ENCODE peak calls at places on chromosomes 12 and 14, in nine cellular contexts. A is vagina, G is adrenal gland, Q is stomach, B is Peyer's patch, P is HCT116, T is transverse colon, O is body of pancreas, Y is H1. U is an unnamed sample.

GRCh38 chr12:19885092-19885813 is 446.0 kb downstream of the AEBP2 start:
- DNase-seq in A (no peak), G (no peak), Q (no peak), B (no peak), P (no peak), T (no peak), O (no peak), Y (no peak), U (no peak)

GRCh38 chr12:67957383-67957782 is 31.9 kb upstream of the IFNG-AS1 start:
- DNase-seq in A (no peak), G (no peak), Q (no peak), B (no peak), P (no peak), T (no peak), O (no peak), Y (no peak), U (no peak)

GRCh38 chr12:16492240-16492639 is 113.7 kb downstream of the LMO3 start:
- DNase-seq in A (no peak), G (no peak), Q (no peak), B (no peak), P (no peak), T (no peak), O (no peak), Y (no peak), U (no peak)

GRCh38 chr12:46303039-46303666 is 34.3 kb upstream of the SLC38A1 start:
- DNase-seq in A (no peak), G (peak; percentile 44), Q (peak; percentile 45), B (peak; percentile 80), P (peak; percentile 18), T (peak; percentile 60), O (peak; percentile 73), Y (no peak), U (no peak)

GRCh38 chr14:62662811-62663477 is 382.3 kb downstream of the KCNH5 start:
- DNase-seq in A (no peak), G (no peak), Q (no peak), B (no peak), P (no peak), T (no peak), O (no peak), Y (no peak), U (no peak)

GRCh38 chr14:77681196-77682157 is 26.3 kb downstream of the ALKBH1 start:
- DNase-seq in A (no peak), G (no peak), Q (peak; percentile 42), B (peak; percentile 77), P (no peak), T (peak; percentile 43), O (peak; percentile 37), Y (no peak), U (no peak)

GRCh38 chr12:66776974-66777373 is 98.1 kb upstream of the GRIP1 start:
- DNase-seq in A (no peak), G (no peak), Q (no peak), B (peak; percentile 64), P (no peak), T (no peak), O (no peak), Y (no peak), U (no peak)

GRCh38 chr14:24806061-24806678 is 172.2 kb upstream of the GZMB start:
- DNase-seq in A (no peak), G (peak; percentile 81), Q (peak; percentile 85), B (peak; percentile 84), P (no peak), T (peak; percentile 89), O (peak; percentile 91), Y (peak; percentile 57), U (peak; percentile 21)

GRCh38 chr14:103450423-103450822 is 65.2 kb downstream of the MARK3 start:
- DNase-seq in A (no peak), G (no peak), Q (no peak), B (no peak), P (no peak), T (no peak), O (no peak), Y (no peak), U (no peak)

GRCh38 chr12:57173089-57173488 is 25.7 kb upstream of the LRP1-AS start:
- DNase-seq in A (no peak), G (no peak), Q (no peak), B (peak; percentile 63), P (no peak), T (no peak), O (peak; percentile 22), Y (peak; percentile 19), U (no peak)

GRCh38 chr12:64731683-64732082 is 27.5 kb downstream of the GNS start:
- DNase-seq in A (no peak), G (no peak), Q (no peak), B (no peak), P (no peak), T (no peak), O (no peak), Y (no peak), U (no peak)

GRCh38 chr12:64736771-64737170 is 22.4 kb downstream of the GNS start:
- DNase-seq in A (no peak), G (no peak), Q (no peak), B (no peak), P (no peak), T (no peak), O (no peak), Y (no peak), U (no peak)

GRCh38 chr12:64730585-64730964 is 28.6 kb downstream of the GNS start:
- DNase-seq in A (no peak), G (no peak), Q (no peak), B (no peak), P (no peak), T (no peak), O (no peak), Y (no peak), U (no peak)

GRCh38 chr12:64735447-64735846 is 23.8 kb downstream of the GNS start:
- DNase-seq in A (no peak), G (no peak), Q (no peak), B (no peak), P (no peak), T (no peak), O (no peak), Y (no peak), U (no peak)

GRCh38 chr12:64733857-64734256 is 25.3 kb downstream of the GNS start:
- DNase-seq in A (no peak), G (peak; percentile 81), Q (no peak), B (no peak), P (peak; percentile 23), T (no peak), O (peak; percentile 23), Y (no peak), U (no peak)
- TF ChIP-seq POLR2A in A (no peak), G (no peak), Q (no peak), B (no peak), P (no peak), T (no peak), O (no peak), Y (no peak), U (no peak)

GRCh38 chr12:127680516-127680915 is 586.5 kb upstream of the TMEM132C start:
- DNase-seq in A (no peak), G (no peak), Q (no peak), B (no peak), P (no peak), T (no peak), O (no peak), Y (no peak), U (no peak)

GRCh38 chr12:127678945-127679344 is 588.0 kb upstream of the TMEM132C start:
- DNase-seq in A (no peak), G (no peak), Q (no peak), B (no peak), P (no peak), T (no peak), O (no peak), Y (no peak), U (no peak)

GRCh38 chr12:127685476-127686234 is 581.3 kb upstream of the TMEM132C start:
- DNase-seq in A (no peak), G (no peak), Q (no peak), B (no peak), P (no peak), T (no peak), O (no peak), Y (no peak), U (no peak)

GRCh38 chr12:127677537-127678131 is 589.3 kb upstream of the TMEM132C start:
- DNase-seq in A (no peak), G (peak; percentile 89), Q (peak; percentile 77), B (peak; percentile 78), P (no peak), T (peak; percentile 56), O (peak; percentile 78), Y (peak; percentile 69), U (peak; percentile 49)

DNA sequence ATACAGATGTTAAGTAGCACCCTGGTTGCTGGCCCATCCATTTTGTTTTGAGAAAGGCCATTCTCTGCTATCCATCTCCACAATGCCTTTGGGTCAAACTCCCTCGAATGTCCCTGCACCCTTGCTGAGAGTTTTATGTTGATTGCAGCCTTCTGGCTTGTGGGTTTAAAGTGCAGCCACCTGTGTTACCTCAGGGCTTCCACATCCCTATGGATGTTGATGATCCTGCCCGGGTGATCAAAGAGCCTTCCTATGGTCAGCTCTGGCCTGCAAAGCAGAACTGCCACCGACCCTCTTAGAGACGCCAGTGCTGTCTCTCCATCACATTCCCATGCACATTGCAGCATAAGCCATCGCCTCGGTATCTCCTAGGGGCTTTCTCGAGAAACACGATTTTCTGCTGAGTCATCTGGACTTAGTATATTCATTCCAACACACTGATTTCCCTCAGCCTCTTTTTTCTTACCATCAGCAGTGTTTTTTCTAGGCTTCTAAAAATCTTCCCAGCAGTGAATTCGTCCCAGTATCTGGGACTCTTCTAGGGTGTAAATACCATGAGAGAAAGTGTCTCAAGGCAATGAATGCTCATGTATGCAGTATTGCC is 585.7 kb upstream of the TMEM132C start:
- DNase-seq in A (no peak), G (no peak), Q (no peak), B (no peak), P (no peak), T (no peak), O (no peak), Y (no peak), U (no peak)
- TF ChIP-seq CTCF in A (no peak), G (no peak), Q (no peak), B (no peak), P (no peak), T (no peak), O (no peak), Y (no peak), U (no peak)

GRCh38 chr14:22418631-22419030 is 170.4 kb downstream of the DAD1 start:
- DNase-seq in A (no peak), G (no peak), Q (no peak), B (no peak), P (no peak), T (no peak), O (no peak), Y (no peak), U (no peak)
- H3K4me1 ChIP-seq in A (no peaks in the 10 kb centered on the region), G (no peaks in the 10 kb centered on the region), Q (no peaks in the 10 kb centered on the region), B (no peaks in the 10 kb centered on the region), P (no peaks in the 10 kb centered on the region), T (no peaks in the 10 kb centered on the region), O (peaks cover 9% of the 10 kb centered on the region), Y (no peaks in the 10 kb centered on the region), U (no peaks in the 10 kb centered on the region)

DNA sequence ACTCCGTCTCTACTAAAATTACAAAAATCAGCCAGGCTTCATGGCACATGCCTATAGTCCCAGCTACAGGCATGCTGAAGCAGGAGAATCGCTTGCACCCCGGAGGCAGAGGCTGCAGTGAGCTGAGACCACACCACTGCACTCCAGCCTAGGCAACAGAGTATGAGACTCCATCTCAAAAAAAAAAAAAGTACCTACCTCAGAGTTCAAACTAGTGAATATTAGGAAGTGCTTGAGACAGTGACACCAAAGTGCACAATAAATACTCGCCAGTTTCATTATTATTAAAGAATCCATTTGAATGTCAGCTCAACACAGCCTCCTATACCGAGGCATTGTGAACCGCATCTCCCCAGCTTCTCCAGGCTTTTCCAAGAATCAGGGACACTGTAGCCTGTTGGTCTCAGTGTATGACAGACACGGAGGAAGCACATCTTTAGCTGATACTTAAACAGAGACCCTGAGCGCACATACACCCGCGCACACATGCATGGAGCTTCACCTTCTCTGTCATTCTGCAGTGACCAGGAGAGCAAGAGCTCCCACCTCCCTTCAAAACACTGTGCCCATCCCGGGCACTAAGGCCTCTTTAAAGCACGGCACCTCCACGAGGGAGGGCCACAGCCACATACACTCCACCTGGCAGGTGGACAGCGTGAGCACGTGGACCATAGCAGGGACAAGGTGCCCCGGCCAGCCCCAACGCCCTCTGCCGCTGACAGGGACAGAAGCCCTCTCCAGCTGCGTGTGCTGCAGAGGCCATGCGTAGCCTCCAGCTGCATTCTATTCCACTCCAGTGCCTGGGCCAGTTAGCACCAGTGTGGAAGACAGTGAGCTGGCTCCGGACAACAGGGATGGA is 5.2 kb downstream of the GAPDH start:
- DNase-seq in A (no peak), G (no peak), Q (no peak), B (peak; percentile 53), P (no peak), T (no peak), O (no peak), Y (no peak), U (no peak)
- TF ChIP-seq POLR2A in A (no peak), G (no peak), Q (no peak), B (no peak), P (no peak), T (no peak), O (no peak), Y (no peak), U (no peak)